ENCODE peak calls at places on chromosomes 4 and X, in six cellular contexts. J is uterus, C is NCI-H2171 treated with DMSO at 0.1 percent for 48 hours, Z is lung microvascular endothelial cell, F is Ammon's horn, K is NCI-H774. T is an unnamed sample.

GRCh38 chr4:2804449-2804972 is 11.6 kb downstream of the SH3BP2 start:
- DNase-seq in J (no peak), C (no peak), Z (no peak), F (no peak), K (no peak), T (no peak)

GRCh38 chrX:134634691-134635090 is 23.6 kb downstream of the PLAC1 start:
- DNase-seq in J (no peak), C (no peak), Z (no peak), F (no peak), K (no peak), T (no peak)

GRCh38 chr4:167233523-167234387 is 539 bp downstream of the SPOCK3 start:
- DNase-seq in J (no peak), C (no peak), Z (peak), F (peak), K (no peak), T (no peak)

GRCh38 chr4:10529891-10530786 is 72.9 kb upstream of the ZNF518B start:
- DNase-seq in J (peak), C (no peak), Z (no peak), F (no peak), K (no peak), T (peak)

GRCh38 chr4:98467627-98468072 is 190.8 kb downstream of the TSPAN5 start:
- DNase-seq in J (peak), C (peak), Z (peak), F (peak), K (peak), T (peak)

GRCh38 chrX:38061335-38061734 is 55.0 kb downstream of the SYTL5 start:
- DNase-seq in J (no peak), C (no peak), Z (peak), F (no peak), K (no peak), T (peak)

GRCh38 chr4:185538806-185539205 is 3.5 kb upstream of the PDLIM3 start:
- DNase-seq in J (no peak), C (no peak), Z (no peak), F (no peak), K (no peak), T (no peak)

GRCh38 chrX:104343408-104344129 is 88.8 kb upstream of the ESX1 start:
- DNase-seq in J (peak), C (peak), Z (peak), F (peak), K (no peak), T (peak)

GRCh38 chrX:38311743-38312142 is 15.6 kb downstream of the RPGR start:
- DNase-seq in J (no peak), C (no peak), Z (no peak), F (no peak), K (no peak), T (no peak)

GRCh38 chr4:170589597-170590191 is 499.9 kb upstream of the AADAT start:
- DNase-seq in J (no peak), C (peak), Z (no peak), F (no peak), K (no peak), T (peak)

GRCh38 chr4:157045507-157046127 is 30.3 kb upstream of the GLRB start:
- DNase-seq in J (peak), C (peak), Z (peak), F (peak), K (no peak), T (peak)

GRCh38 chrX:111167334-111167733 is 71.3 kb downstream of the PAK3 start:
- DNase-seq in J (no peak), C (no peak), Z (no peak), F (no peak), K (no peak), T (no peak)